ENCODE peak calls at places on chromosome 4, in seven cellular contexts. P is A549, O is K562, M is HCT116, W is IMR-90, L is H1, S is HepG2. J is an unnamed sample.

GRCh38 chr4:1195894-1196401 is 23.6 kb upstream of the SPON2 start:
- DNase-seq in P (no peak), O (no peak), M (no peak), W (no peak), L (no peak), S (no peak), J (no peak)

GRCh38 chr4:77783881-77784280 is 35.3 kb downstream of the CNOT6L start:
- DNase-seq in P (no peak), O (no peak), M (no peak), W (no peak), L (no peak), S (no peak), J (no peak)

GRCh38 chr4:183986645-183987528 is 81.8 kb downstream of the STOX2 start:
- DNase-seq in P (no peak), O (no peak), M (no peak), W (no peak), L (no peak), S (no peak), J (no peak)

GRCh38 chr4:183182873-183183725 is 84.0 kb downstream of the WWC2 start:
- DNase-seq in P (peak; percentile 61), O (peak; percentile 85), M (peak; percentile 70), W (peak; percentile 91), L (peak; percentile 70), S (peak; percentile 86), J (no peak)

GRCh38 chr4:113316879-113317278 is 267.4 kb downstream of the ANK2 start:
- DNase-seq in P (no peak), O (no peak), M (no peak), W (no peak), L (no peak), S (no peak), J (peak; percentile 75)

GRCh38 chr4:1234811-1235292 is 14.1 kb downstream of the CTBP1 start:
- DNase-seq in P (no peak), O (no peak), M (no peak), W (no peak), L (no peak), S (no peak), J (no peak)

GRCh38 chr4:24999392-25000104 is 31.2 kb downstream of the LGI2 start:
- DNase-seq in P (no peak), O (no peak), M (no peak), W (no peak), L (no peak), S (no peak), J (no peak)

GRCh38 chr4:116926631-116927295 is 158.6 kb downstream of the TRAM1L1 start:
- DNase-seq in P (no peak), O (no peak), M (no peak), W (no peak), L (peak; percentile 43), S (no peak), J (no peak)

GRCh38 chr4:148216866-148217814 is 225.1 kb downstream of the NR3C2 start:
- DNase-seq in P (no peak), O (no peak), M (no peak), W (no peak), L (no peak), S (no peak), J (peak; percentile 41)

GRCh38 chr4:118348886-118349285 is 3.9 kb downstream of the PRSS12 start:
- DNase-seq in P (no peak), O (no peak), M (no peak), W (no peak), L (no peak), S (no peak), J (no peak)

GRCh38 chr4:42473071-42473684 is 75.9 kb downstream of the SHISA3 start:
- DNase-seq in P (no peak), O (no peak), M (no peak), W (no peak), L (no peak), S (no peak), J (no peak)

GRCh38 chr4:7904108-7904516 is 35.5 kb downstream of the AFAP1 start:
- DNase-seq in P (no peak), O (no peak), M (no peak), W (peak; percentile 89), L (no peak), S (no peak), J (no peak)

GRCh38 chr4:522911-523443 is 24.0 kb downstream of the PIGG start:
- DNase-seq in P (no peak), O (no peak), M (no peak), W (no peak), L (no peak), S (no peak), J (no peak)

GRCh38 chr4:131459430-131460101 is 1689.5 kb upstream of the PCDH10 start:
- DNase-seq in P (no peak), O (no peak), M (no peak), W (no peak), L (no peak), S (no peak), J (peak; percentile 43)

GRCh38 chr4:4770610-4771009 is 88.9 kb upstream of the MSX1 start:
- DNase-seq in P (no peak), O (no peak), M (no peak), W (no peak), L (no peak), S (no peak), J (no peak)

GRCh38 chr4:100805547-100805946 is 287.7 kb upstream of the EMCN start:
- DNase-seq in P (no peak), O (no peak), M (no peak), W (no peak), L (peak; percentile 58), S (no peak), J (no peak)

GRCh38 chr4:133186210-133186609 is 37.1 kb downstream of the PCDH10 start:
- DNase-seq in P (no peak), O (no peak), M (no peak), W (peak; percentile 1), L (no peak), S (no peak), J (no peak)

GRCh38 chr4:38831653-38832052 is 25.0 kb downstream of the TLR6 start:
- DNase-seq in P (no peak), O (no peak), M (no peak), W (peak; percentile 72), L (no peak), S (no peak), J (no peak)

GRCh38 chr4:83548151-83548905 is 12.4 kb downstream of the GPAT3 start:
- DNase-seq in P (peak; percentile 96), O (peak; percentile 93), M (peak; percentile 99), W (peak; percentile 97), L (no peak), S (peak; percentile 88), J (peak; percentile 83)

GRCh38 chr4:72505314-72505744 is 63.7 kb downstream of the ADAMTS3 start:
- DNase-seq in P (peak; percentile 23), O (peak; percentile 57), M (peak; percentile 0), W (peak; percentile 58), L (peak; percentile 53), S (peak; percentile 24), J (no peak)
- TF ChIP-seq CEBPB in P (no peak), O (no peak), M (no peak), W (no peak), L (no peak), S (no peak), J (no peak)

GRCh38 chr4:169352332-169352731 is 81.6 kb upstream of the SH3RF1 start:
- DNase-seq in P (no peak), O (no peak), M (no peak), W (no peak), L (no peak), S (no peak), J (no peak)

GRCh38 chr4:169348541-169348940 is 77.8 kb upstream of the SH3RF1 start:
- DNase-seq in P (no peak), O (no peak), M (no peak), W (no peak), L (no peak), S (no peak), J (no peak)

GRCh38 chr4:169346840-169347239 is 76.1 kb upstream of the SH3RF1 start:
- DNase-seq in P (no peak), O (no peak), M (no peak), W (no peak), L (no peak), S (no peak), J (no peak)

GRCh38 chr4:169351860-169352259 is 81.1 kb upstream of the SH3RF1 start:
- DNase-seq in P (no peak), O (no peak), M (no peak), W (peak; percentile 66), L (no peak), S (no peak), J (no peak)
- TF ChIP-seq RAD21 in P (no peak), O (no peak), M (no peak), W (no peak), L (no peak), S (no peak), J (no peak)

DNA sequence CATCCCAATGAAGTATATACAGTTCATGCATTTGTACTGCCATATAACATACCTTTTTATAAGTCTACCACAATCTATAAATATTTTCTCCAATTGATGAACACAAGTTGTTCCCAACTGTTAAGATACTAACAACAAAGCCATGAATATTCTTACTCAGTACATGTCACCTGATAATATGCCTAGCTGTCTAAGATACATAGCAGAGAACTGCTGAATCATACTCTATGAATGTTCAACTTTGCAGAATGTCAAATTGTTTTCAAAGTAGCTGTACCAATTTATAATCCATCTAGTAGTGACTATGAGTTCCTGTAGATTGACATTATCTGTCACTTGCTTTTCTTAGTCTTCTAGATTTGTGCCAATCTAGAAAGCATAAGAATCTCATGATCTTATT is 84.9 kb downstream of the RAB28 start:
- DNase-seq in P (no peak), O (peak; percentile 31), M (no peak), W (peak; percentile 31), L (no peak), S (no peak), J (no peak)
- TF ChIP-seq CEBPB in P (no peak), O (no peak), M (no peak), W (no peak), L (no peak), S (no peak), J (no peak)

DNA sequence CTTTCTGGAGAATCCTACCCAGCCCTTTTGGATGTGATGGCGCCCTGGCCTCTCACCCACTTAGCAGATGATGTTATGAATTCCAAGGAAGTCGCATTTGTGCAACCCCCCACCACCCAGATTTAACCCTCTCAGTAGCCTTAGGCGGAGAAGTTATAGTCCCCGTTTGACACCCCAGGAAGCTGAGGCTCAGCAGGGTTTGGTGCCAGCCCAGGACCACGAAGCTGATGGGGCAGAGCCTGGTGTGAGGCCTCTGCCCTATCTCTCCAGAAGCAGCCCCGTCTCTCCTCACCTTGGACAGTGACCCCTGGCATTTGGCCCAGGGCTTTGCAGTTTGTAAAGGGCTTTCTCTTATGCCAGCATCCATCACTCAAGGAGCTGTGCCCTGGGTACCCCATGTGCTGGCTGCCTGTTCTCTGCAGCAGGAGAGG is 1.1 kb downstream of the WFS1 start:
- DNase-seq in P (no peak), O (no peak), M (no peak), W (peak; percentile 7), L (no peak), S (no peak), J (no peak)
- TF ChIP-seq RAD21 in P (no peak), O (no peak), M (no peak), W (no peak), L (no peak), S (no peak), J (no peak)

DNA sequence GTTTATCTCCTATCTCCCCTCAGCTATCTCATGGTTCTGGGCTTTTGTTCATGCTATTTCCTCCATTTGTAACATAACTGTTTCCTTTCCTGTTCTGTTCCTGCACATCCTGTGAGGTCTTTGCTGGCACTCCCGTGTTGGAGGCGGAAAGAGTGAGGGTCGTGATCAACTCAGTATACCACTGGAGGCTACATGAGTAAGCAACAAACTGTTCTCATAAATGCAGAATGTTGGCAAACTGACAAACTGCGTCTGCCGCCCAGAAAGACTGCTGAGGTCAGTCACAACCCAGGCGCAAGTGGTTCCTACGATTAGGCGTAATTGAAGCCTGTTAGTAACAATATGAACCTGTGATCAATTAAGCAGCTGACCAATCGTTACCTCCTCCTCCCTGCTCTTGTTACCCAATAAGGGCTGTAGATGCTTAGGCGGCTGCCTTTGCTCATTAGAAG is 48.8 kb downstream of the C4orf33 start:
- DNase-seq in P (no peak), O (peak; percentile 52), M (no peak), W (no peak), L (no peak), S (no peak), J (no peak)
- TF ChIP-seq CEBPB in P (no peak), O (no peak), M (no peak), W (no peak), L (no peak), S (no peak), J (no peak)

J was measured in GM12878.